ENCODE peak calls at places on chromosome 14, in eight cellular contexts. E, H, B, G, Z, V, Q and T are unnamed samples.

GRCh38 chr14:105299654-105300541 is 903 bp downstream of the BRF1 start:
- DNase-seq in Z (no peak), Q (peak; percentile 29), H (peak; percentile 91), B (no peak), E (peak; percentile 79), V (no peak), G (no peak), T (no peak)

GRCh38 chr14:34682787-34683321 is 31.5 kb downstream of the CFL2 start:
- DNase-seq in H (no peak), Z (no peak), B (no peak), E (no peak), G (no peak), V (no peak), Q (no peak), T (no peak)

GRCh38 chr14:68978550-68978911 is 571 bp downstream of the ACTN1 start:
- DNase-seq in G (peak; percentile 60), V (no peak), Z (no peak), Q (no peak), H (peak; percentile 94), E (peak; percentile 83), B (no peak), T (no peak)

GRCh38 chr14:90624732-90625444 is 191.3 kb downstream of the TTC7B start:
- DNase-seq in V (no peak), G (no peak), Z (peak; percentile 10), Q (no peak), H (peak; percentile 79), B (no peak), E (no peak), T (no peak)

GRCh38 chr14:61561144-61561543 is 134.2 kb upstream of the HIF1A start:
- DNase-seq in G (peak; percentile 77), V (no peak), Q (no peak), H (peak; percentile 63), Z (peak; percentile 85), E (no peak), B (no peak), T (no peak)

GRCh38 chr14:105350450-105351244 is 36.1 kb downstream of the PACS2 start:
- DNase-seq in G (no peak), Q (no peak), E (no peak), H (no peak), B (no peak), Z (no peak), V (no peak), T (no peak)

GRCh38 chr14:99574099-99574880 is 29.7 kb downstream of the CCDC85C start:
- DNase-seq in Q (peak; percentile 91), B (no peak), G (no peak), H (peak; percentile 94), E (no peak), Z (peak; percentile 85), V (no peak), T (no peak)

GRCh38 chr14:59278111-59278510 is 89.6 kb downstream of the DAAM1 start:
- DNase-seq in Z (peak; percentile 92), Q (peak; percentile 54), E (no peak), V (no peak), H (no peak), B (no peak), G (peak; percentile 91), T (peak; percentile 89)

GRCh38 chr14:71554323-71554722 is 377.9 kb upstream of the RGS6 start:
- DNase-seq in V (no peak), Q (no peak), E (no peak), B (no peak), H (no peak), G (no peak), Z (no peak), T (no peak)

GRCh38 chr14:32537166-32537565 is 208.1 kb downstream of the AKAP6 start:
- DNase-seq in B (no peak), Q (no peak), Z (no peak), V (no peak), E (no peak), G (no peak), H (no peak), T (no peak)

GRCh38 chr14:95953111-95953724 is 76.6 kb downstream of the TUNAR start:
- DNase-seq in E (no peak), V (no peak), B (no peak), Z (peak; percentile 4), G (peak; percentile 3), Q (no peak), H (no peak), T (no peak)

GRCh38 chr14:75549169-75549568 is 26.9 kb downstream of the BATF start:
- DNase-seq in Z (no peak), B (no peak), E (no peak), Q (no peak), G (no peak), H (no peak), V (no peak), T (no peak)

GRCh38 chr14:33943484-33943883 is 7.4 kb downstream of the EGLN3 start:
- DNase-seq in B (no peak), H (no peak), E (no peak), G (no peak), Q (no peak), Z (no peak), V (no peak), T (no peak)

GRCh38 chr14:43480961-43481360 is 1026.1 kb downstream of the FSCB start:
- DNase-seq in H (no peak), Q (no peak), V (no peak), Z (no peak), B (no peak), E (no peak), G (no peak), T (no peak)

GRCh38 chr14:33879684-33880286 is 71.1 kb downstream of the EGLN3 start:
- DNase-seq in E (no peak), Q (no peak), B (no peak), V (no peak), Z (no peak), G (no peak), H (no peak), T (no peak)

GRCh38 chr14:74135386-74135785 is 50.6 kb downstream of the LIN52 start:
- DNase-seq in V (no peak), E (no peak), Q (no peak), Z (peak; percentile 69), G (no peak), B (no peak), H (no peak), T (no peak)

GRCh38 chr14:102776761-102777710 is at the start of gene TRAF3:
- DNase-seq in V (no peak), B (no peak), E (peak; percentile 90), H (peak; percentile 100), Q (peak; percentile 92), Z (peak; percentile 79), G (peak; percentile 68), T (peak; percentile 81)

GRCh38 chr14:21025374-21026151 is 702 bp upstream of the NDRG2 start:
- DNase-seq in E (peak; percentile 92), Q (no peak), V (peak; percentile 94), B (peak; percentile 88), H (peak; percentile 69), G (no peak), Z (no peak), T (no peak)

GRCh38 chr14:96178674-96179321 is 25.8 kb upstream of the BDKRB2 start:
- DNase-seq in B (no peak), Q (no peak), G (no peak), Z (no peak), H (peak; percentile 55), E (no peak), V (no peak), T (no peak)

GRCh38 chr14:99230271-99231141 is 41.5 kb downstream of the BCL11B start:
- DNase-seq in Q (no peak), B (no peak), V (no peak), G (no peak), E (peak; percentile 31), H (no peak), Z (no peak), T (no peak)